ENCODE peak calls at places on chromosomes 13 and 19, in six cellular contexts. T, J, R, P, M and Q are unnamed samples.

GRCh38 chr13:72960541-72960940 is 98.3 kb upstream of the KLF5 start:
- DNase-seq in T (no peak), J (no peak), R (no peak), P (no peak), M (no peak), Q (no peak)

GRCh38 chr19:3055741-3056453 is 6.4 kb downstream of the TLE5 start:
- DNase-seq in T (no peak), J (no peak), R (peak; percentile 89), P (no peak), M (peak; percentile 82), Q (no peak)

GRCh38 chr19:55189424-55189823 is 9.3 kb upstream of the SYT5 start:
- DNase-seq in T (no peak), J (peak; percentile 30), R (peak; percentile 66), P (no peak), M (peak; percentile 70), Q (no peak)

GRCh38 chr13:111046590-111047141 is 68.4 kb upstream of the ARHGEF7 start:
- DNase-seq in T (no peak), J (no peak), R (no peak), P (no peak), M (peak; percentile 76), Q (no peak)

GRCh38 chr13:32284927-32285632 is 30.1 kb downstream of the ZAR1L start:
- DNase-seq in T (peak; percentile 73), J (no peak), R (peak; percentile 77), P (no peak), M (no peak), Q (no peak)

GRCh38 chr19:29675650-29676186 is 10.5 kb downstream of the PLEKHF1 start:
- DNase-seq in T (no peak), J (no peak), R (no peak), P (no peak), M (peak; percentile 46), Q (no peak)

GRCh38 chr13:113413178-113413897 is 40.0 kb downstream of the ADPRHL1 start:
- DNase-seq in T (no peak), J (no peak), R (no peak), P (no peak), M (peak; percentile 57), Q (no peak)

GRCh38 chr13:107586216-107586615 is 629.1 kb downstream of the LIG4 start:
- DNase-seq in T (no peak), J (no peak), R (no peak), P (no peak), M (no peak), Q (no peak)

GRCh38 chr19:28051047-28051446 is 1161.9 kb downstream of the UQCRFS1 start:
- DNase-seq in T (no peak), J (no peak), R (no peak), P (no peak), M (no peak), Q (no peak)

GRCh38 chr19:369256-369655 is 24.7 kb upstream of the MIER2 start:
- DNase-seq in T (no peak), J (no peak), R (no peak), P (no peak), M (no peak), Q (no peak)

GRCh38 chr19:18287836-18288772 is 6.7 kb upstream of the JUND start:
- DNase-seq in T (peak; percentile 60), J (no peak), R (no peak), P (no peak), M (no peak), Q (no peak)

GRCh38 chr19:459724-460511 is 915 bp downstream of the SHC2 start:
- DNase-seq in T (peak; percentile 79), J (peak; percentile 76), R (peak; percentile 38), P (no peak), M (peak; percentile 83), Q (no peak)

GRCh38 chr19:6047741-6048231 is 62.5 kb downstream of the RFX2 start:
- DNase-seq in T (peak; percentile 70), J (no peak), R (no peak), P (no peak), M (no peak), Q (no peak)

GRCh38 chr13:87124785-87125074 is 546.4 kb upstream of the SLITRK5 start:
- DNase-seq in T (no peak), J (no peak), R (no peak), P (no peak), M (no peak), Q (no peak)

GRCh38 chr13:21707586-21707985 is 36.7 kb downstream of the FGF9 start:
- DNase-seq in T (no peak), J (no peak), R (no peak), P (no peak), M (no peak), Q (no peak)

GRCh38 chr19:41436664-41436951 is 3.1 kb downstream of the DMAC2 start:
- DNase-seq in T (no peak), J (no peak), R (no peak), P (no peak), M (no peak), Q (no peak)

GRCh38 chr13:71254384-71254783 is 612.6 kb downstream of the DACH1 start:
- DNase-seq in T (no peak), J (no peak), R (no peak), P (no peak), M (no peak), Q (no peak)

GRCh38 chr19:10464456-10464855 is 38.7 kb downstream of the KEAP1 start:
- DNase-seq in T (no peak), J (no peak), R (no peak), P (no peak), M (no peak), Q (no peak)

GRCh38 chr19:54653181-54653809 is 9.5 kb upstream of the LILRB4 start:
- DNase-seq in T (no peak), J (no peak), R (no peak), P (no peak), M (no peak), Q (no peak)

GRCh38 chr13:100349594-100349993 is 239.0 kb downstream of the GGACT start:
- DNase-seq in T (no peak), J (no peak), R (no peak), P (no peak), M (no peak), Q (no peak)

GRCh38 chr13:45340422-45341033 is 455 bp downstream of the TPT1 start:
- DNase-seq in T (peak; percentile 92), J (peak; percentile 92), R (peak; percentile 86), P (peak; percentile 74), M (peak; percentile 97), Q (peak; percentile 36)

GRCh38 chr13:32476892-32477291 is 49.0 kb upstream of the N4BP2L1 start:
- DNase-seq in T (no peak), J (no peak), R (no peak), P (no peak), M (no peak), Q (no peak)

GRCh38 chr13:30580852-30581502 is 36.7 kb upstream of the USPL1 start:
- DNase-seq in T (no peak), J (no peak), R (no peak), P (no peak), M (no peak), Q (no peak)

GRCh38 chr19:12913871-12914690 is 5.0 kb downstream of the SYCE2 start:
- DNase-seq in T (no peak), J (no peak), R (peak; percentile 65), P (peak; percentile 33), M (no peak), Q (no peak)

DNA sequence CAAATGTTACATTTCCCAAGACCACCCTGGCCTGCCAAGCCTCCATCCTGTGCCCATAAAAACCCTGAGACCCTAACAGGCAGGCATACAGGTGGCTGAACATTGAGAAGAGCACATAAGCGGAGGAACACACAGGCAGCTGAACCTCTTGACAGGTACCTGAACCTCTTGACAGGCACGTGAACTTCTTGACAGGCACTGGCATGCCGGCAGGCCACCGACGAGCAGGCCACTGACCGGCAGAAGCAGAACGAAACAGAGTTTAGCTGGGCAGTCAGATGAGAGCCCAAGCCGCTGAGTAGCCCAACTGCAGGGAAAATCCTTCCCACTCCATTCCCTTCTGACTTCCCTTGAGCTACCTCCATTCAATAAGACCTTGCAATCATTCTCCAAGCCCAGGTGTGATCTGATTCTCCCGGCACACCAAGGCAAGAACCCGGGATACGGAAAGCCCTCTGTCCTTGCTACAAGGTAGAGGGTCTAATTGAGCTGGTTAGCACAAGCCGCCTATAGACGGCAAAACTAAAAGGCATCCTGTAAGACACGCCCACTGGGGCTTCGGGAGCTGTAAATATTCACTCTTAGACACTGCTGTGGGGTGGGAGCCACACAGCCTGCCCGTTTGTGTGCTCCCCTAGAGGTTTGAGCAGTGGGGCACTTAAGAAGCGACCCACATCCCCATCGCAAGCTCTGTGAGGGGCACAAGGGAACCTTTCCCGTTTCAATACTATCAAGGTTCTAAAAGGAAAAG is 2613.9 kb upstream of the PCDH20 start:
- DNase-seq in T (no peak), J (no peak), R (no peak), P (no peak), M (peak; percentile 67), Q (no peak)
- H3K9me3 ChIP-seq in T (no peaks in the 10 kb centered on the region), J (no peaks in the 10 kb centered on the region), R (no peaks in the 10 kb centered on the region), P (no peaks in the 10 kb centered on the region), M (no peaks in the 10 kb centered on the region), Q (peaks cover 3% of the 10 kb centered on the region)

GRCh38 chr13:52600666-52601065 is 41.6 kb upstream of the HNRNPA1L2 start:
- DNase-seq in T (no peak), J (no peak), R (no peak), P (no peak), M (no peak), Q (no peak)

GRCh38 chr13:52599037-52599852 is 43.0 kb upstream of the HNRNPA1L2 start:
- DNase-seq in T (no peak), J (no peak), R (peak; percentile 40), P (no peak), M (no peak), Q (no peak)

GRCh38 chr13:52599853-52600603 is 42.2 kb upstream of the HNRNPA1L2 start:
- DNase-seq in T (peak; percentile 42), J (peak; percentile 42), R (no peak), P (no peak), M (peak; percentile 73), Q (no peak)

GRCh38 chr13:52597676-52598075 is 44.6 kb upstream of the HNRNPA1L2 start:
- DNase-seq in T (no peak), J (no peak), R (no peak), P (no peak), M (no peak), Q (no peak)
- H3K9me3 ChIP-seq in T (no peaks in the 10 kb centered on the region), J (no peaks in the 10 kb centered on the region), R (no peaks in the 10 kb centered on the region), P (no peaks in the 10 kb centered on the region), M (no peaks in the 10 kb centered on the region), Q (no peaks in the 10 kb centered on the region)

GRCh38 chr19:48654299-48655059 is 8.5 kb upstream of the CA11 start:
- DNase-seq in T (no peak), J (no peak), R (no peak), P (no peak), M (no peak), Q (no peak)

GRCh38 chr19:48650974-48651681 is 5.1 kb upstream of the CA11 start:
- DNase-seq in T (no peak), J (no peak), R (no peak), P (no peak), M (no peak), Q (no peak)

GRCh38 chr19:48648134-48648533 is 2.1 kb upstream of the CA11 start:
- DNase-seq in T (no peak), J (no peak), R (no peak), P (no peak), M (no peak), Q (no peak)

GRCh38 chr19:48646912-48647216 is 877 bp upstream of the CA11 start:
- DNase-seq in T (no peak), J (no peak), R (no peak), P (no peak), M (no peak), Q (no peak)

GRCh38 chr19:48651682-48652046 is 5.7 kb upstream of the CA11 start:
- DNase-seq in T (no peak), J (no peak), R (no peak), P (no peak), M (no peak), Q (no peak)
- H3K9me3 ChIP-seq in T (no peaks in the 10 kb centered on the region), J (no peaks in the 10 kb centered on the region), R (no peaks in the 10 kb centered on the region), P (no peaks in the 10 kb centered on the region), M (no peaks in the 10 kb centered on the region), Q (no peaks in the 10 kb centered on the region)

GRCh38 chr13:25709088-25709487 is 337.3 kb downstream of the ATP8A2 start:
- DNase-seq in T (no peak), J (no peak), R (no peak), P (no peak), M (no peak), Q (no peak)
- H3K9me3 ChIP-seq in T (no peaks in the 10 kb centered on the region), J (no peaks in the 10 kb centered on the region), R (no peaks in the 10 kb centered on the region), P (no peaks in the 10 kb centered on the region), M (no peaks in the 10 kb centered on the region), Q (no peaks in the 10 kb centered on the region)